ENCODE peak calls at places on chromosomes 1 and 21, in six cellular contexts. G is aorta, Q is fibroblast of lung, W is heart left ventricle, F is thoracic aorta, O is SK-N-MC. T is an unnamed sample.

GRCh38 chr1:145751491-145752021 is 32.3 kb downstream of the CD160 start:
- DNase-seq in Q (peak), W (no peak), F (peak), G (no peak), O (no peak), T (peak)

GRCh38 chr1:861714-862113 is 62.0 kb upstream of the SAMD11 start:
- DNase-seq in G (no peak), Q (no peak), W (no peak), O (no peak), F (no peak), T (no peak)

GRCh38 chr1:40310129-40310461 is 7.0 kb downstream of the COL9A2 start:
- DNase-seq in Q (no peak), W (no peak), O (no peak), F (no peak), G (no peak), T (no peak)

GRCh38 chr1:211340622-211341487 is 14.2 kb downstream of the TRAF5 start:
- DNase-seq in G (no peak), F (no peak), O (no peak), W (no peak), Q (no peak), T (no peak)

GRCh38 chr21:36839123-36839522 is 127.3 kb downstream of the HLCS start:
- DNase-seq in Q (peak), O (no peak), F (no peak), G (no peak), W (no peak), T (no peak)

GRCh38 chr1:30883389-30884172 is 25.0 kb downstream of the SDC3 start:
- DNase-seq in W (no peak), F (no peak), Q (peak), O (no peak), G (no peak), T (no peak)

GRCh38 chr1:6638226-6638625 is 13.6 kb downstream of the THAP3 start:
- DNase-seq in G (peak), O (no peak), W (peak), Q (peak), F (peak), T (peak)

GRCh38 chr1:84997667-84998600 is 1.0 kb upstream of the MCOLN2 start:
- DNase-seq in G (no peak), O (no peak), Q (peak), F (no peak), W (no peak), T (no peak)

GRCh38 chr1:157069596-157069995 is 24.1 kb upstream of the ARHGEF11 start:
- DNase-seq in O (no peak), G (no peak), F (no peak), W (no peak), Q (no peak), T (no peak)

DNA sequence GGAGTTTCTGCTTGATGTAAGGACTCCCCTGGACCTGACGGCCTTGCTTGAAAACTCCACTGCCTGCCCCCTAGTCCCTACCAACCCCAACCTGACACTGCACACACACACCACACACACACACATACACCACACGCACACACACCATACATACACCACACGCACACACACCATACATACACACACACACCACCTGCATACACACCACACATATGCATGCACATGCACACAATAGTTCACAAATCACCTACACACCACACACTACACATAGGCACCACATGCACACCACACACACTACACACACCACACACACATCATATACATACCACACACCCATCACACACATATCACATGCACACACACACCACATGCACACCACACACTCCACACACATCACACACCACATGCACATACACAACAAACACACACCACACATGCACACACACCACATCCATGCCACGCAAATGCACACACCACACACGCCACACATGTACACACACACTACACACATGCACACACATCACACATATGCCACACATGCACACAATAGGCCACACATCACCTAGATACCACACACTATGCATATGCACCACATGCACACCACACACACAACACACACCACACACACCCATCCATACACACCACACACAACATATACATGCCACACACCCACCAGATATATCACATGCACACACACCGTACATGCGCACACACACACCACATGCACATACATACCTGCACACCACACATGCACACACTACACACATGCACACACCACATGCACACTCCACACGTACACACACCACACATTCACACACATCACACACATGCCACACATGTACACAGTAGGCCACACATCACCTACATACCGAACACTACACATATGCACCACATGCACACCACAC is 3.7 kb downstream of the CASQ1 start:
- DNase-seq in O (no peak), W (no peak), Q (no peak), F (no peak), G (no peak), T (no peak)
- H3K4me3 ChIP-seq in O (no peak), W (no peak), Q (no peak), F (no peak), G (no peak), T (no peak)

GRCh38 chr1:113248494-113248893 is 141.8 kb upstream of the MAGI3 start:
- DNase-seq in G (no peak), F (no peak), Q (no peak), W (no peak), O (no peak), T (no peak)

GRCh38 chr1:113250161-113250560 is 140.2 kb upstream of the MAGI3 start:
- DNase-seq in Q (no peak), O (no peak), G (no peak), F (no peak), W (no peak), T (no peak)

GRCh38 chr1:113247805-113248204 is 142.5 kb upstream of the MAGI3 start:
- DNase-seq in F (no peak), G (no peak), O (no peak), Q (no peak), W (no peak), T (no peak)

GRCh38 chr1:113246929-113247328 is 143.4 kb upstream of the MAGI3 start:
- DNase-seq in G (no peak), F (no peak), Q (no peak), W (no peak), O (no peak), T (no peak)

DNA sequence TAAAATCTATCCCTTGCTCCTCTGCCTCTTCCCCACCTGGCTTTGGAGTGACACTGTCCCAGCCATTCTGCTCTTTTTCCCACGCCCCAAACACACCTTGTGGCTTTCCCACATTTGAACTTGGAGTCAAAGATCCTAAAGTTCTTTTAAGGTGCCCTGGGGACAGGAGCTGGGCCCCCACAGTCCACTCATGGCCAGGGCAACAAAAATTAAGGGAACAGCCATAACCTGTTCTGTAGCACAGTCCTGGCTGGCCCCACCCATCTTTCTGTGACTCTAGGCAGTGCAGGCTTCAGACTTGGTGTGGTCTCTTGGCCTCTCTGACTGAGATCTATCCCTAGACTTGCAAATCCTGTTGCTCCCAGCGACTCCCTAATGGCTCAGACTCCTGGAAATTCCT is 143.0 kb upstream of the MAGI3 start:
- DNase-seq in O (no peak), G (no peak), W (no peak), Q (no peak), F (no peak), T (no peak)
- H3K4me3 ChIP-seq in O (no peak), G (no peak), W (no peak), Q (no peak), F (no peak), T (no peak)

DNA sequence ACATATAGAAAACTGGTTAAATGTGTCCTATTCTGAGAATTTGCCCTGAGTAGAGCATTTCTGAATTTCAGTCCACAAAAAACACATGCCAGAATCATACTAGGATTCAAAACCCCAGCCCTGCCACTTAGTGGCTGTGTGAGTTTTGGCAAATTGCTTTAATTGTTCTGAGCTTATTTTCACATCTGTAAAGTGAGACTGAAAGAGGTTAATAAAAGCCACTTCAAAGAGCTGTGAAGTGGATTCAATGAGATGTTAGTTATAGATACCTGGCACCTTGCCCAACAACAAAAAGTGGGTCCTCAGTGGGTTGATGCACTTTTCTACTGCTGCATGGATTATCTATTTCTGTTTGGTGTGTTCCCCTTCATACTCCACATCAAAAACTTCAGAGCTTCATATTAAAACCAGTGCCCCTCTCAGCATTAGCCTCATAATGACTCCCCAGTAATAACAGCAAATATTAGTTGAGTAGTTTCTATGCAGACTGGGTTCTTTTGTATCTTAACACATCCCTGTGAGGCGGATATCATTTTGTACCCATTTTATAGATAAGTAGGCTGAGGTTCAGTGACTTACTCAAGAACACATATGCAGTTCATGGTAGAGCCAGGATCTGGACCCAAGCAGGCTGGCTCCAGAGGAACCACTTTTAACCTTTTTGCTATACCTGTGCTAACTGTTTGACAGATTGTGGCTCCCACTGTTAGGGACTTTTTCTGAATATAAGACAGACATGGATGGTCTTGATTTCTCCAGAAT is 14.2 kb upstream of the ADORA3 start:
- DNase-seq in W (no peak), G (no peak), O (no peak), Q (no peak), F (no peak), T (no peak)
- H3K4me3 ChIP-seq in W (no peak), G (no peak), O (no peak), Q (no peak), F (no peak), T (no peak)

DNA sequence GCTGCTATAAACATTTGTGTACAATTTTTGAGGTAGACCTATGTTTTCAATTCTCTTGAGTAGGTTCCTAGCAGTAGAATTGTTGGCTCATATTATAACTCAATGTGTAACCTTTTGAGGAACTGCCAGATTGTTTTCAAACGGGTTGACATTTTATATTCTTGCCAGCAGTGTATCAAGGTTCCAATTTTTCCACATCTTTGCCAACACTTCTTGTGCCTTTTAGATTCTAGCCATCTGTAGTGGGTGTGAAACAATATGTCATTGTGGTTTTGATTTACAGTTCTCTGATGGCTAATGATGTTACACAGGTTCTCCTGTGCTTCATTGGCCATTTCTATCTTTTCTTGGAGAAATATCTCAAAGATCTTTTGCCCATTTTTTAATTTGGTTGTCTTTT is 36.4 kb downstream of the MAP3K7CL start:
- DNase-seq in O (no peak), W (no peak), Q (no peak), F (no peak), G (no peak), T (no peak)
- H3K4me3 ChIP-seq in O (no peak), W (no peak), Q (no peak), F (no peak), G (no peak), T (no peak)

GRCh38 chr21:44800103-44800502 is 1.5 kb downstream of the UBE2G2 start:
- DNase-seq in W (no peak), G (no peak), F (no peak), O (peak), Q (peak), T (no peak)
- H3K4me3 ChIP-seq in W (peak), G (no peak), F (peak), O (peak), Q (peak), T (no peak)